ENCODE peak calls at places on chromosomes 5 and 9, in four cellular contexts. E is A549, B is ovary, Y is sigmoid colon. V is an unnamed sample.

GRCh38 chr5:104498281-104498680 is 935.7 kb upstream of the NUDT12 start:
- DNase-seq in E (no peak), Y (no peak), B (no peak), V (no peak)

GRCh38 chr5:9833871-9834270 is 203.7 kb upstream of the TAS2R1 start:
- DNase-seq in E (no peak), Y (no peak), B (no peak), V (no peak)

GRCh38 chr9:136688274-136689107 is 1.2 kb upstream of the AGPAT2 start:
- DNase-seq in Y (no peak), E (no peak), B (peak; percentile 36), V (no peak)

GRCh38 chr9:133107961-133108793 is 12.9 kb downstream of the RALGDS start:
- DNase-seq in E (no peak), B (peak; percentile 30), Y (peak; percentile 56), V (no peak)

GRCh38 chr9:122007837-122008236 is 85.3 kb downstream of the TTLL11 start:
- DNase-seq in Y (no peak), B (no peak), E (no peak), V (peak; percentile 24)

GRCh38 chr5:153534102-153534501 is 43.6 kb downstream of the GRIA1 start:
- DNase-seq in E (no peak), B (no peak), Y (no peak), V (no peak)

GRCh38 chr5:55593115-55593472 is 58.3 kb upstream of the PLPP1 start:
- DNase-seq in E (no peak), Y (no peak), B (no peak), V (no peak)

GRCh38 chr9:98708933-98709911 is at the start of gene GABBR2:
- DNase-seq in Y (no peak), B (no peak), E (peak; percentile 15), V (no peak)

GRCh38 chr5:150860422-150860821 is 14.1 kb downstream of the IRGM start:
- DNase-seq in E (no peak), B (no peak), Y (no peak), V (no peak)

GRCh38 chr9:133440884-133441283 is 18.7 kb downstream of the ADAMTS13 start:
- DNase-seq in Y (no peak), E (no peak), B (no peak), V (no peak)

GRCh38 chr9:33137271-33137670 is 29.9 kb downstream of the B4GALT1 start:
- DNase-seq in Y (peak; percentile 27), E (no peak), B (no peak), V (no peak)

GRCh38 chr9:1018121-1018520 is 32.0 kb upstream of the DMRT2 start:
- DNase-seq in B (no peak), Y (no peak), E (peak; percentile 40), V (no peak)

GRCh38 chr5:133214153-133214820 is 162.5 kb downstream of the HSPA4 start:
- DNase-seq in Y (no peak), E (no peak), B (no peak), V (no peak)

GRCh38 chr9:90895786-90896185 is 94.2 kb downstream of the SYK start:
- DNase-seq in E (no peak), B (no peak), Y (no peak), V (no peak)

DNA sequence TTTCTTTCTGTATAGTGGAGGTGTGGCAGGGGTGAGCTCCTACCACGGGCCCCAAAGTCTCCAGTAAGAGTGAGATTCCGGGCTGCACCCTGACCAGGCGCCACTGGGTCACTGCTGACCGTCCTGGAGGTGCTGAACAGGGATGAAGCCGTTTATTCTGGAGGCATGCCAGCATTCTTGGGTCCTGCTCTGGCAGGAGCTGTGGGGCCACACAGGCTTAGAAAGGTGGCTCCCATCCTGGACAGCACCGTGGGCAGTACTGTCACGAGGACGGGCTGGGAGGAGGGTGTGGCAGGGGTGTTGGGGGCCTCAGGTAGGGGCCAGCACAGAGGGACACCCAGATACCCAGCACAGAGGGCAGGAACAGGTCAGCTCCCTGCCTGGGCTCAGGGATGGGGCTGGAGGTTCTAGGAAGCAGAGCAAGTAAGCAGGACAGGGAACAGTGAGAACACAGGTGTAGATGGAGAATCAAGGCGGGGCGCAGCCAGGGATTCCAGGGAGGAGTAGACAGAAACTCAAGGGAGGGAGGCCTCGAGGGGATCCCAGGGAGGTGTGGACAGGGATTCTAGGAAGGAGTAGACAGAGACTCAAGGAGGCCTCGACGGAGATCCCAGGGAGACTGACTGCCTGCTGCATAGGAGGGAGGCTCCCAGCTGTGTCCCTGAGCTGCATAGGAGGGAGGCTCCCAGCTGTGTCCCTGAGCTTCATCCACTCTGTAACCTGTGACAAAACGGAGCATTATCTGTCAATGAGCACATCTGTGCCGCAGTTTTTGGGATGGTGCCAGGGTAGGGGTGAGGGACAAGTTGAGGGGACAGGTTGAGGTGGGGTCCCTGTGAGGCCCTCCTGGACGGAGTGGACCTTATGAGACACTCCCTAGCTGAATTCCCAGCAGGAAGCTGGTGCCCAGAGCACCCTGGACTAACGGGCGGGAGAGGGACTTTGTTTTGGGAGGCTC is 1.1 kb upstream of the PLEKHG4B start:
- DNase-seq in Y (no peak), E (no peak), B (no peak), V (no peak)
- H3K4me1 ChIP-seq in Y (no peaks in the 10 kb centered on the region), E (peaks cover 5% of the 10 kb centered on the region), B (no peaks in the 10 kb centered on the region), V (peaks cover 3% of the 10 kb centered on the region)

DNA sequence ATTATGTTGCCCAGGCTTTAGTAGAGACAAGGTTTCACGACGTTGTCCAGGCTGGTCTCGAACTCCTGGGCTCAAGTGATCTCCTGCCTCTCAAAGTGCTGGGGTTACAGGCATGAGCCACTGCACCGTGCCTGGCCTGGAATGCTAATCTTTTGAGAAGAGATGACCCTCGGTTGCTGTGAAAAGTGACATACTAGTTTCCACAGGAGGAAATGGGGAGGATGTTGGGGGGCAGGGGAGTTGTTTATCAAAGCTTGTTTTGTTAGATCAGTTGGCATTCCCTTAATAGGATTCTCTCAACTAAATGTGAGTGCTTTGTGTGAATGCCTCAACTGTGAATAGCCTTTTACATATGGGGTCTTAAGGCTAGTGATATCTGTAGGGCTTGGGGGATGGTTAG is 16.4 kb upstream of the MATR3 start:
- DNase-seq in E (no peak), B (no peak), Y (no peak), V (no peak)
- H3K4me3 ChIP-seq in E (peak overlapping the region; percentile 80), B (no peak overlapping the region), Y (no peak overlapping the region), V (no peak overlapping the region)

GRCh38 chr9:120694559-120694958 is 19.7 kb downstream of the MEGF9 start:
- DNase-seq in Y (no peak), E (no peak), B (no peak), V (no peak)
- TF ChIP-seq EP300 in Y (no peak), E (no peak), B (no peak), V (no peak)

GRCh38 chr9:2024888-2025781 is 10.0 kb downstream of the SMARCA2 start:
- DNase-seq in Y (no peak), E (no peak), B (no peak), V (no peak)
- H3K4me1 ChIP-seq in Y (no peaks in the 10 kb centered on the region), E (no peaks in the 10 kb centered on the region), B (peaks cover 27% of the 10 kb centered on the region), V (peaks cover 92% of the 10 kb centered on the region)

GRCh38 chr5:119355636-119356383 is at the start of gene TNFAIP8:
- DNase-seq in E (no peak), B (peak; percentile 56), Y (peak; percentile 77), V (no peak)
- H3K4me3 ChIP-seq in E (no peak within 1 kb of the TSS), B (peak within 1 kb of the TSS; percentile 66), Y (peak within 1 kb of the TSS; percentile 57), V (peak within 1 kb of the TSS; percentile 70)

GRCh38 chr5:175750476-175751080 is 92.7 kb downstream of the HRH2 start:
- DNase-seq in Y (no peak), B (no peak), E (no peak), V (no peak)
- TF ChIP-seq EP300 in Y (no peak), B (no peak), E (no peak), V (no peak)

DNA sequence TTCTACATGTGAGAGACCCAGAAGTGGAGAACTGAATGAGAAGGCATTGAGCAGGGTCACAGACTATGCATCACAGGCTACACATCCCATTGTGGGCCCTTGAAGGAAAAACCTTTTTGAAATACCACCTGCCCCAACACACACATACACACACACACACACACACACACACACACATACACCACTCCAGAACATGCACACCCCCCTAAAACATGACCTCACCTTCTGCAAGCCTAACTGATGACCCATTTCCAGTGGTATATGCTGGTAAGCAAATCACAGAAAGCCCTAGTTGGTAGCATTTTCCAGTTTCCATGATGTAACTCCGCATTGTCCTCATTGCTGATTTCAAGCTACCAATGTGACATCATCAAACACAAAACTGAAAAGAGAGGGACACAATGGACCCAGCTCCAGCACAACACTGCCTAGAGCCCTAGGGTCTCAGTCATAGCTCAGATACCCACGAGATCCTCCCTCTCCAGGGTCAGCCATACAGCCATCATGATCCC is 36.4 kb downstream of the THBS4 start:
- DNase-seq in E (no peak), Y (no peak), B (no peak), V (no peak)
- H3K4me1 ChIP-seq in E (no peaks in the 10 kb centered on the region), Y (no peaks in the 10 kb centered on the region), B (peaks cover 14% of the 10 kb centered on the region), V (peaks cover 14% of the 10 kb centered on the region)

V was measured in esophagus muscularis mucosa.